ENCODE peak calls at places on chromosomes 7 and 10, in seven cellular contexts. One of them, this sample, is unnamed.
A peak's percentile ranks its signal among the peaks of the same experiment; 100 is the strongest.

GRCh38 chr7:128799451-128799850 is 7.7 kb downstream of the CCDC136 start:
- DNase-seq in NCI-H460: no peak
- DNase-seq in CD8-positive, alpha-beta memory T cell: no peak
- DNase-seq in AG10803: no peak
- DNase-seq in SW480: no peak
- DNase-seq in astrocyte of the spinal cord: no peak
- DNase-seq in ELR: no peak
- DNase-seq in this sample: no peak

GRCh38 chr10:12589789-12590188 is 240.4 kb downstream of the CAMK1D start:
- DNase-seq in NCI-H460: no peak
- DNase-seq in CD8-positive, alpha-beta memory T cell: no peak
- DNase-seq in AG10803: no peak
- DNase-seq in SW480: no peak
- DNase-seq in astrocyte of the spinal cord: no peak
- DNase-seq in ELR: no peak
- DNase-seq in this sample: no peak

GRCh38 chr10:91694170-91694794 is 61.4 kb upstream of the PPP1R3C start:
- DNase-seq in NCI-H460: peak; percentile 60
- DNase-seq in CD8-positive, alpha-beta memory T cell: no peak
- DNase-seq in AG10803: peak; percentile 38
- DNase-seq in SW480: peak; percentile 42
- DNase-seq in astrocyte of the spinal cord: peak; percentile 40
- DNase-seq in ELR: peak; percentile 66
- DNase-seq in this sample: peak; percentile 71

GRCh38 chr10:33365871-33366411 is 31.5 kb upstream of the NRP1 start:
- DNase-seq in NCI-H460: peak; percentile 61
- DNase-seq in CD8-positive, alpha-beta memory T cell: no peak
- DNase-seq in AG10803: peak; percentile 90
- DNase-seq in SW480: peak; percentile 77
- DNase-seq in astrocyte of the spinal cord: peak; percentile 94
- DNase-seq in ELR: peak; percentile 99
- DNase-seq in this sample: peak; percentile 14

GRCh38 chr7:2510909-2511768 is 8.4 kb upstream of the LFNG start:
- DNase-seq in NCI-H460: no peak
- DNase-seq in CD8-positive, alpha-beta memory T cell: peak; percentile 56
- DNase-seq in AG10803: no peak
- DNase-seq in SW480: no peak
- DNase-seq in astrocyte of the spinal cord: no peak
- DNase-seq in ELR: no peak
- DNase-seq in this sample: peak; percentile 58

GRCh38 chr7:74506329-74506724 is 52.6 kb downstream of the GTF2IRD1 start:
- DNase-seq in NCI-H460: no peak
- DNase-seq in CD8-positive, alpha-beta memory T cell: no peak
- DNase-seq in AG10803: no peak
- DNase-seq in SW480: no peak
- DNase-seq in astrocyte of the spinal cord: no peak
- DNase-seq in ELR: no peak
- DNase-seq in this sample: no peak

GRCh38 chr10:110395350-110396283 is 90.9 kb upstream of the SMNDC1 start:
- DNase-seq in NCI-H460: peak; percentile 69
- DNase-seq in CD8-positive, alpha-beta memory T cell: peak; percentile 13
- DNase-seq in AG10803: peak; percentile 78
- DNase-seq in SW480: peak; percentile 84
- DNase-seq in astrocyte of the spinal cord: peak; percentile 98
- DNase-seq in ELR: peak; percentile 95
- DNase-seq in this sample: peak; percentile 77

GRCh38 chr10:26031300-26031699 is 97.3 kb downstream of the MYO3A start:
- DNase-seq in NCI-H460: no peak
- DNase-seq in CD8-positive, alpha-beta memory T cell: no peak
- DNase-seq in AG10803: no peak
- DNase-seq in SW480: no peak
- DNase-seq in astrocyte of the spinal cord: no peak
- DNase-seq in ELR: no peak
- DNase-seq in this sample: no peak

GRCh38 chr7:91634485-91635177 is 245.9 kb downstream of the MTERF1 start:
- DNase-seq in NCI-H460: no peak
- DNase-seq in CD8-positive, alpha-beta memory T cell: no peak
- DNase-seq in AG10803: no peak
- DNase-seq in SW480: no peak
- DNase-seq in astrocyte of the spinal cord: no peak
- DNase-seq in ELR: no peak
- DNase-seq in this sample: no peak

GRCh38 chr10:66799474-66799873 is 126.4 kb upstream of the LRRTM3 start:
- DNase-seq in NCI-H460: no peak
- DNase-seq in CD8-positive, alpha-beta memory T cell: no peak
- DNase-seq in AG10803: no peak
- DNase-seq in SW480: no peak
- DNase-seq in astrocyte of the spinal cord: no peak
- DNase-seq in ELR: peak; percentile 28
- DNase-seq in this sample: no peak

GRCh38 chr10:88156341-88156740 is 292.9 kb downstream of the PTEN start:
- DNase-seq in NCI-H460: no peak
- DNase-seq in CD8-positive, alpha-beta memory T cell: no peak
- DNase-seq in AG10803: peak; percentile 68
- DNase-seq in SW480: no peak
- DNase-seq in astrocyte of the spinal cord: peak; percentile 76
- DNase-seq in ELR: peak; percentile 96
- DNase-seq in this sample: no peak

GRCh38 chr10:101725296-101725695 is 30.3 kb upstream of the FBXW4 start:
- DNase-seq in NCI-H460: no peak
- DNase-seq in CD8-positive, alpha-beta memory T cell: no peak
- DNase-seq in AG10803: no peak
- DNase-seq in SW480: no peak
- DNase-seq in astrocyte of the spinal cord: no peak
- DNase-seq in ELR: no peak
- DNase-seq in this sample: no peak

GRCh38 chr10:21293518-21294356 is 231.7 kb downstream of the SKIDA1 start:
- DNase-seq in NCI-H460: no peak
- DNase-seq in CD8-positive, alpha-beta memory T cell: no peak
- DNase-seq in AG10803: no peak
- DNase-seq in SW480: peak; percentile 87
- DNase-seq in astrocyte of the spinal cord: peak; percentile 61
- DNase-seq in ELR: no peak
- DNase-seq in this sample: no peak

GRCh38 chr10:88874271-88874670 is 5.8 kb upstream of the STAMBPL1 start:
- DNase-seq in NCI-H460: no peak
- DNase-seq in CD8-positive, alpha-beta memory T cell: no peak
- DNase-seq in AG10803: peak; percentile 56
- DNase-seq in SW480: no peak
- DNase-seq in astrocyte of the spinal cord: no peak
- DNase-seq in ELR: peak; percentile 11
- DNase-seq in this sample: no peak

GRCh38 chr10:127426746-127427145 is 122.4 kb upstream of the NPS start:
- DNase-seq in NCI-H460: no peak
- DNase-seq in CD8-positive, alpha-beta memory T cell: no peak
- DNase-seq in AG10803: peak; percentile 15
- DNase-seq in SW480: no peak
- DNase-seq in astrocyte of the spinal cord: no peak
- DNase-seq in ELR: no peak
- DNase-seq in this sample: no peak